ENCODE peak calls at places on chromosomes 6 and 20, in eight cellular contexts. O is testis, X is uterus, H is A549, N is NB4, C is esophagus muscularis mucosa, P is HCT116, T is breast epithelium. A is an unnamed sample.

GRCh38 chr6:119454694-119455093 is 105.1 kb upstream of the MAN1A1 start:
- DNase-seq in O (peak; percentile 24), X (no peak), H (no peak), N (no peak), C (no peak), P (no peak), T (no peak), A (peak; percentile 18)

GRCh38 chr6:159665868-159666635 is 27.0 kb downstream of the SOD2 start:
- DNase-seq in O (no peak), X (no peak), H (no peak), N (no peak), C (no peak), P (no peak), T (no peak), A (no peak)

GRCh38 chr6:26328265-26328844 is 36.6 kb upstream of the BTN3A2 start:
- DNase-seq in O (no peak), X (no peak), H (no peak), N (peak; percentile 43), C (no peak), P (no peak), T (no peak), A (no peak)

GRCh38 chr20:55172310-55173002 is 697.1 kb downstream of the DOK5 start:
- DNase-seq in O (no peak), X (no peak), H (no peak), N (no peak), C (no peak), P (no peak), T (no peak), A (no peak)

GRCh38 chr20:30513050-30513628 is 744.3 kb upstream of the DEFB115 start:
- DNase-seq in O (no peak), X (no peak), H (no peak), N (no peak), C (no peak), P (no peak), T (no peak), A (no peak)

GRCh38 chr6:17167327-17167979 is 65.6 kb downstream of the STMND1 start:
- DNase-seq in O (peak; percentile 48), X (no peak), H (peak; percentile 52), N (no peak), C (peak; percentile 80), P (peak; percentile 84), T (no peak), A (peak; percentile 35)

GRCh38 chr6:157955675-157956074 is 26.0 kb upstream of the SYNJ2 start:
- DNase-seq in O (no peak), X (no peak), H (no peak), N (no peak), C (no peak), P (no peak), T (no peak), A (no peak)

GRCh38 chr20:10982692-10983091 is 308.9 kb upstream of the JAG1 start:
- DNase-seq in O (no peak), X (peak; percentile 40), H (peak; percentile 28), N (no peak), C (no peak), P (no peak), T (no peak), A (peak; percentile 84)

GRCh38 chr20:37494301-37494700 is 26.7 kb upstream of the NNAT start:
- DNase-seq in O (no peak), X (no peak), H (no peak), N (no peak), C (no peak), P (no peak), T (no peak), A (no peak)

GRCh38 chr6:32843321-32843978 is 397 bp downstream of the PSMB8 start:
- DNase-seq in O (no peak), X (no peak), H (no peak), N (peak; percentile 46), C (no peak), P (no peak), T (no peak), A (no peak)

GRCh38 chr6:32842690-32843089 is 1.2 kb downstream of the PSMB8 start:
- DNase-seq in O (no peak), X (no peak), H (no peak), N (no peak), C (peak; percentile 75), P (no peak), T (no peak), A (no peak)

GRCh38 chr6:32845381-32845884 is 1.6 kb upstream of the PSMB8 start:
- DNase-seq in O (no peak), X (no peak), H (no peak), N (peak; percentile 76), C (peak; percentile 66), P (no peak), T (no peak), A (no peak)

GRCh38 chr6:32844839-32845372 is 1.1 kb upstream of the PSMB8 start:
- DNase-seq in O (no peak), X (no peak), H (no peak), N (no peak), C (no peak), P (no peak), T (no peak), A (no peak)

GRCh38 chr6:32843979-32844838 is at the start of gene PSMB8:
- DNase-seq in O (peak; percentile 99), X (peak; percentile 98), H (peak; percentile 86), N (peak; percentile 96), C (peak; percentile 99), P (peak; percentile 92), T (peak; percentile 95), A (peak; percentile 95)
- TF ChIP-seq POLR2A in O (no peak), X (peak; percentile 98), H (no peak), N (peak; percentile 80), C (peak; percentile 55), P (no peak), T (peak; percentile 93), A (peak; percentile 84)

DNA sequence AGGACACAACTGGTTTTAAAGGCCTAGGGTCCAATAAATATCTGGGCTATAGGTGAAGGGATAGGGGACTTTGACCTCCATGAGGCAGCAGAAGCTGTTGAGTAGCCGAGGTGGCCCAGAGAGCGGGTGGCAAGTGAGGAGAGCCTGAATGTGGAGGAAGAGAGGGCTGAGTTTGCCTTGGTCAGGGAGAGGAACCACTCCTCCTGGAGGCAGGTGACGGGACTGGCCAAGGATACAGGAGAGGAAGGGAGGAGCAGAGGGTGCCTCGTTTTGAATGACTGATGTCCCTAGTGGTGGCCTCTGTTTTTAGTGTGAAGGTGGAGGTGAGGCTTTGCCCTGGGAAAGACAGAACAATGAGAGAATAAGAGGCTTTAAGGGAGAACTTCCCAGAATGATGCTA is 19.1 kb upstream of the AAR2 start:
- DNase-seq in O (no peak), X (no peak), H (peak; percentile 78), N (no peak), C (no peak), P (peak; percentile 36), T (no peak), A (no peak)
- TF ChIP-seq CTCF in O (no peak), X (no peak), H (no peak), N (no peak), C (no peak), P (peak; percentile 60), T (no peak), A (no peak)

GRCh38 chr6:169850746-169851145 is 99.3 kb downstream of the ERMARD start:
- DNase-seq in O (peak; percentile 2), X (no peak), H (no peak), N (no peak), C (no peak), P (no peak), T (peak; percentile 24), A (no peak)

GRCh38 chr6:169853196-169854082 is 102.0 kb downstream of the ERMARD start:
- DNase-seq in O (no peak), X (no peak), H (no peak), N (no peak), C (peak; percentile 34), P (no peak), T (no peak), A (no peak)

GRCh38 chr6:169852504-169853195 is 101.2 kb downstream of the ERMARD start:
- DNase-seq in O (peak; percentile 7), X (no peak), H (no peak), N (peak; percentile 50), C (peak; percentile 66), P (no peak), T (peak; percentile 33), A (no peak)

GRCh38 chr6:169850154-169850553 is 98.7 kb downstream of the ERMARD start:
- DNase-seq in O (no peak), X (no peak), H (no peak), N (no peak), C (no peak), P (no peak), T (no peak), A (no peak)

GRCh38 chr6:169851641-169852503 is 100.5 kb downstream of the ERMARD start:
- DNase-seq in O (peak; percentile 9), X (peak; percentile 37), H (no peak), N (peak; percentile 96), C (peak; percentile 64), P (no peak), T (peak; percentile 39), A (no peak)
- H3K4me3 ChIP-seq in O (no peak overlapping the region), X (no peak overlapping the region), H (no peak overlapping the region), N (no peak overlapping the region), C (no peak overlapping the region), P (no peak overlapping the region), T (no peak overlapping the region), A (no peak overlapping the region)

GRCh38 chr20:3933126-3933684 is 44.0 kb downstream of the PANK2 start:
- DNase-seq in O (no peak), X (no peak), H (no peak), N (peak; percentile 51), C (no peak), P (no peak), T (no peak), A (no peak)

GRCh38 chr20:3932277-3933073 is 43.3 kb downstream of the PANK2 start:
- DNase-seq in O (no peak), X (no peak), H (no peak), N (no peak), C (no peak), P (no peak), T (no peak), A (no peak)

GRCh38 chr20:3929713-3930060 is 40.5 kb downstream of the PANK2 start:
- DNase-seq in O (no peak), X (no peak), H (no peak), N (no peak), C (no peak), P (no peak), T (no peak), A (no peak)

GRCh38 chr20:3931664-3932063 is 42.5 kb downstream of the PANK2 start:
- DNase-seq in O (no peak), X (no peak), H (no peak), N (no peak), C (no peak), P (no peak), T (no peak), A (no peak)

DNA sequence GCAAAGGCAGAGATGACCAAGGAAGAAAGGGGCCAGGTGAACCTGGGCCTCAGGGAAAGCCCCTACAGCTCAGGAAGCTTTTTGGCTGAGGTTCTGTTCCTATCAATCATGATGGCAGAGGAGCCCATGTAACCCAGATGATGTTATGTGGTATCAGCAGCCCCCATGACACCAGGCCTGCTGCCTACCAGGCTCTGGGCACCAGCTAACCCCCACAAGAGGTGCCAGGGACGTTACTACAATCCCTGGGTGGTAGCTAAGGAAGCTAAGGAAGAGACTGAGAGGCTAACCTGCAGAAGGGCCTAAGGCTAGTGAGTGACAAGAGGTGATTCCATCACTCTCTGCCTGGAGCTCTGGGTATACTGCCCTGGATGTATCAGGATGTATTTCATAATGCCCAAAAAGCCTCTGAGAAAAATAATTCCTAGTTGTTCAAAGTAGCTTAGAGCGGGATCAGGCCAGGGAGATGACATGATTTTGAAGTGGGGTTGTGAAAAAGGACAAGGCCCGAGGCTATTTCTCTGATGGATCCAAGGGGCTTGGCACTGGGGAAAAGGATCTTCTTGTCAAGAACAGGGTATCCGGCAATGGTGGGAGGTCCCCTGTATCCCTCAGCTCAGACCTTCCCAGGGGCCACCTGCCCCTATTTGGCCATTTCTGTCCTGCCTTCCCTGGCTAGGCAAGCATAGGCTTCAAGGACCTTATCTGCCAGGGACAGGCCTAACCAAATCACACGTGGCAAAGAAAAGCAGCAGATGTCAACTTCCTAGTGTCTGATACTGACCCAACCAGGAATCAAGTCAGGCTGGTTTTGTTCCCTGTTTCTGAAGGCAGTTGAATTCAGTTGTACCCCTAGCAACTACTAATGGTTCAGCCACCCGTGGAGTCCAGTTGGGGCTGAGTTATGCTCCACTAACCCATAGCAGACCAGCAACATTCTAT is 41.3 kb downstream of the PANK2 start:
- DNase-seq in O (no peak), X (no peak), H (no peak), N (no peak), C (no peak), P (no peak), T (no peak), A (no peak)
- TF ChIP-seq POLR2A in O (no peak), X (no peak), H (no peak), N (no peak), C (no peak), P (no peak), T (no peak), A (no peak)